ENCODE peak calls at places on chromosome 3, in four cellular contexts. Q, H, J and Y are unnamed samples.
A peak's percentile ranks its signal among the peaks of the same experiment; 100 is the strongest.

GRCh38 chr3:46386206-46386605 is 15.5 kb downstream of the CCR5 start:
- DNase-seq in H (no peak), J (no peak), Q (peak; percentile 52), Y (peak; percentile 55)

GRCh38 chr3:85342915-85343314 is 384.1 kb downstream of the CADM2 start:
- DNase-seq in Q (no peak), J (peak; percentile 11), H (no peak), Y (no peak)

GRCh38 chr3:100440895-100441294 is 39.6 kb downstream of the LNP1 start:
- DNase-seq in Q (no peak), H (no peak), J (no peak), Y (no peak)

GRCh38 chr3:32945136-32945535 is 6.3 kb upstream of the CCR4 start:
- DNase-seq in Q (peak; percentile 41), J (no peak), H (peak; percentile 5), Y (peak; percentile 6)

GRCh38 chr3:159964166-159964973 is 24.3 kb upstream of the IL12A start:
- DNase-seq in J (no peak), Q (peak; percentile 94), H (no peak), Y (peak; percentile 83)

GRCh38 chr3:32026583-32026982 is 45.0 kb downstream of the ZNF860 start:
- DNase-seq in Q (no peak), J (no peak), H (no peak), Y (no peak)

GRCh38 chr3:43559961-43560360 is 61.9 kb downstream of the ANO10 start:
- DNase-seq in H (no peak), Q (peak; percentile 9), J (no peak), Y (no peak)

GRCh38 chr3:179837374-179837773 is 184.5 kb downstream of the USP13 start:
- DNase-seq in Q (peak; percentile 24), J (no peak), H (no peak), Y (peak; percentile 17)

GRCh38 chr3:19934098-19934566 is at the start of gene EFHB:
- DNase-seq in Q (peak; percentile 10), H (peak; percentile 92), J (peak; percentile 50), Y (peak; percentile 70)

DNA sequence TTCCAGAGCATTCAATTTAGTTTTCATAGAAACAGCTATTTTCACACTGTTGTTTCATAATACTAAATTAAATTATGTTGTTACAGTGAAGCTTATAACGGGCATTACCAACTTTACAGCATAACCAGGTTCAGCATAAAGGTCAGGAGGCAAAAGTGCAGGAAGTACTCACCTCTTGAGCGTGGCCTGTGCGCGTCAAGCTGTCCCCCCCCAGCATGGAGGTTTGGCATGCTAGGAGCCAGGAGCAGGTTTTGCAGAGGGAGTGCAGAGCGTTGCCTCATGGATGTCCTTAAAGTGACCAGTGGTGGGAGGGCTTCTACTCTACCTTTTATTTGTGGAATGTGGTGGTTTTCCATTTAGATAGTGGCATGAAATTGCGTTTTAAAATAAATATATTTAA is 104.4 kb downstream of the EEFSEC start:
- DNase-seq in J (no peak), Q (no peak), H (no peak), Y (no peak)
- H2BK15ac ChIP-seq in J (no peak overlapping the region), Q (no peak overlapping the region), H (no peak overlapping the region), Y (no peak overlapping the region)

DNA sequence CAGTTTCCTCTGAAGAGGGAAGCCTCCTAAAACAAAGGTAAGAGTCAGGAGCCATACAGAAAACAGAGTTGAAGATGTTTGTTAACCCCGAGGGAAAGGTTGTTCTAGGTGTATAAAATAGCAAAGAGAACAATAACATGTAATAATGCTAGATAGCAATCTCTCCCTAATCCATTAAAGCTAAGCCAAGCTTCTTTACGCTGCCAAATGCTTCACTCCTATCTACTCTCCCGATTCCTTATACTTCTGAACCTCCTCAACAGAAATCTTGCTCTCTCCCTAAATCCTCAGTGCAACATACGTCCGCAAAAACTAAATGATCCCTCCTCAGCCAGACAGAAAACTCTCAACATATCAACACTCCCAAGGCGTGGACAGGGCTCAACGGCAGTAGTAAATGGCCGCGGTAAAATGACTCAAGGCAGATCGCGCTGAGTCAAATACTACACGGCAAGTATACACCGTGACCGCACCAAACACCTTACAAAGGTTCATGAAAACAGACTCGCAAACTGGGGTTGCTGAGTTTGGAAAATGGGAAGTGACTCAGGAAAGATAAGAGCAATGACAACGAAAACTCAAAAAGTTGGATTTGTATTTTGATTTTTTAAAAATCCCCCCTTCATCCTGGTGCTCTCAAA is 685 bp downstream of the CLDND1 start:
- DNase-seq in J (peak; percentile 26), Q (peak; percentile 68), H (no peak), Y (peak; percentile 80)
- H3K23ac ChIP-seq in J (no peak overlapping the region), Q (peak overlapping the region; percentile 84), H (peak overlapping the region; percentile 76), Y (no peak overlapping the region)

DNA sequence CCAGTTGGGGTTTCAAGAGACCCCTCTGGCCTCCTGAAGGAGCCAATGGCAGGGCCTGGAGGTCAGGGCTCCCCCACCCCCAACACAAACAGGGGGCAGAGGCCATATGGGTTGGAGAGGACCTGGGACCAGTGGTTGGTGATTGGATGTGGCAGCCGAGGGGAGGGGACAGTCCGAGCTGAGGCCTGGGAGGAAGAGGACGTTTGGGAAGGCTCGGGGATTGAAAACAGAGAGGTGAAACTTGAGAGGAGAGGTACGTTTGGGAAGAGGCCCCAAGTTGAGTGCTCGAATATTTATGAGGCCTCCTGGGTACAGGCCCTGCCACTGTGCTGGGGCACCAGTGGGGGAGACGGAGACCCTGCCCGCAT is 53.7 kb downstream of the DNAJB8 start:
- DNase-seq in H (peak; percentile 63), Q (no peak), J (no peak), Y (no peak)
- H2BK15ac ChIP-seq in H (no peak overlapping the region), Q (no peak overlapping the region), J (peak overlapping the region; percentile 81), Y (peak overlapping the region; percentile 7)

DNA sequence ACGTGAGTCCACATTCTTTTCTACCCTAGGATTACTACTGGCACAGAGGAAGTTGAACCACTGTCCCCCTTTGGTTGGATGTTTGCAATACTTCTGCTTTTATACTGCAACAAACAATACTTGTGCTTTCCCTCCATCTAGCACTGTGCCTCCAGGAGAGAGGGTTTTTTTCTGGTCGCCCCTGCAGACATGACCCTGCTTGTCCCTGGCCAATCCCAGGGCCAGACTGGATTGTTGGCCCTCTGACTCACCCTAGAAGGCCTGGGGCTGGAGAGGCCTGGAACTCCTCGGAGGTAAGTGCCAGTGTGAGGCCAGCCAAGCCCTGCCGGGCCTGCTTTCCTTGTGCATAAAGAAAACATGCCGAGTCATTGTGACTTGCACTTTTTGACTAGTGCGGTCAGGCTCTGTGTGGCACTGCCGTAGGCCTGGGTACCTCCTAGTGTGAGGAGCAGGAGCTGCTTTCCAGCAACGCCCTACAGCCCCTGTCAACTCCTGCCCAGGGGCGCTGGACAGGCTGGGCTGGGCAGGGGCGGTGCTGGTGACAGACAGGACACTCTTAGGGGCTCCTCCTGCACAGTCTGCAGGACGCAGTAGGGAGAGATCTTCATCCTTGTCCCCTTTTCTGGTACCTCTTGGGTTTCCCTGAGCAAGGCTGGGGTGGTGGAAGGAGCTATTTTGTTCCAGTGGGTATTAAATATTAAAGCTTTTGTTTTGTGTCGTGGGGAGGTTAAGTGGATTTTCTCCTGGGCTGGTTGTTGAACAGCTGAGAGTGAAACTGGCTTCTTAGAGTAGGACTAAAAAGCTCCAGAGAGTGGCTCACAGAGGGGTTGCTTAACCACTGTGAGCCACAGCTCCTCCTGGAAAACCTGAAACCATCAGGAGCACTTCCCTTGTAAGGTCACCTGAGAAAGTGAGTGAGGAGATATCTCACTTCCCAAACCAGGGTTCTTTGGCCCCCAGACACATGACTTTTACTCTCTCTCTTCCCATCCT is 14.4 kb upstream of the TKT start:
- DNase-seq in Q (peak; percentile 98), H (peak; percentile 95), J (peak; percentile 66), Y (peak; percentile 99)
- H3K23ac ChIP-seq in Q (peak overlapping the region; percentile 100), H (no peak overlapping the region), J (no peak overlapping the region), Y (no peak overlapping the region)

GRCh38 chr3:52388348-52388821 is 56.5 kb downstream of the SEMA3G start:
- DNase-seq in Q (no peak), H (peak; percentile 82), J (no peak), Y (no peak)

GRCh38 chr3:52388933-52389332 is 56.0 kb downstream of the SEMA3G start:
- DNase-seq in Q (no peak), H (no peak), J (no peak), Y (peak; percentile 13)

GRCh38 chr3:52393131-52393807 is 51.6 kb downstream of the SEMA3G start:
- DNase-seq in H (no peak), Q (no peak), J (no peak), Y (no peak)

GRCh38 chr3:52392216-52392930 is 52.5 kb downstream of the SEMA3G start:
- DNase-seq in H (no peak), J (no peak), Q (no peak), Y (no peak)

DNA sequence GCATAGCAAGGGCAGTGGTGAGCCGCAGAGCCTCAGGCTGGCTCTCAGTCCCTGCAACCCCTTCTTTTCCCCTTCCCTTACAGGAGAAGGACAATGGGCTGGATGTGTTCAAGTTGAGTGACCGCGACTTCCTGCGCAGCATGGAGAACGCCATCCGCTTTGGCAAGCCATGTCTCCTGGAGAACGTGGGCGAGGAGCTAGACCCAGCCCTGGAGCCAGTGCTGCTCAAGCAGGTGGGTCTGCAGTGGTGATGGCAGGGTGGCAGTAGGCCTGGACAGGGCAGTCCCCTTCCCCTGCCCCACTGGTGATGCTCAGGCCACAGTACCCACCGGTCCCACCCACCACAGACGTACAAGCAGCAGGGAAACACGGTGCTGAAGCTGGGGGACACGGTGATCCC is 53.8 kb downstream of the SEMA3G start:
- DNase-seq in H (no peak), Q (no peak), J (no peak), Y (no peak)
- H2BK15ac ChIP-seq in H (no peak overlapping the region), Q (no peak overlapping the region), J (no peak overlapping the region), Y (no peak overlapping the region)

GRCh38 chr3:184336484-184337230 is 743 bp upstream of the FAM131A start:
- DNase-seq in Q (peak; percentile 65), J (no peak), H (no peak), Y (peak; percentile 68)

GRCh38 chr3:184334470-184335158 is 2.8 kb upstream of the FAM131A start:
- DNase-seq in J (no peak), Q (peak; percentile 86), H (no peak), Y (peak; percentile 83)

GRCh38 chr3:184337315-184337714 is at the start of gene FAM131A:
- DNase-seq in Q (peak; percentile 28), H (no peak), J (no peak), Y (no peak)

GRCh38 chr3:184335291-184335660 is 2.1 kb upstream of the FAM131A start:
- DNase-seq in Q (no peak), H (peak; percentile 55), J (no peak), Y (no peak)

DNA sequence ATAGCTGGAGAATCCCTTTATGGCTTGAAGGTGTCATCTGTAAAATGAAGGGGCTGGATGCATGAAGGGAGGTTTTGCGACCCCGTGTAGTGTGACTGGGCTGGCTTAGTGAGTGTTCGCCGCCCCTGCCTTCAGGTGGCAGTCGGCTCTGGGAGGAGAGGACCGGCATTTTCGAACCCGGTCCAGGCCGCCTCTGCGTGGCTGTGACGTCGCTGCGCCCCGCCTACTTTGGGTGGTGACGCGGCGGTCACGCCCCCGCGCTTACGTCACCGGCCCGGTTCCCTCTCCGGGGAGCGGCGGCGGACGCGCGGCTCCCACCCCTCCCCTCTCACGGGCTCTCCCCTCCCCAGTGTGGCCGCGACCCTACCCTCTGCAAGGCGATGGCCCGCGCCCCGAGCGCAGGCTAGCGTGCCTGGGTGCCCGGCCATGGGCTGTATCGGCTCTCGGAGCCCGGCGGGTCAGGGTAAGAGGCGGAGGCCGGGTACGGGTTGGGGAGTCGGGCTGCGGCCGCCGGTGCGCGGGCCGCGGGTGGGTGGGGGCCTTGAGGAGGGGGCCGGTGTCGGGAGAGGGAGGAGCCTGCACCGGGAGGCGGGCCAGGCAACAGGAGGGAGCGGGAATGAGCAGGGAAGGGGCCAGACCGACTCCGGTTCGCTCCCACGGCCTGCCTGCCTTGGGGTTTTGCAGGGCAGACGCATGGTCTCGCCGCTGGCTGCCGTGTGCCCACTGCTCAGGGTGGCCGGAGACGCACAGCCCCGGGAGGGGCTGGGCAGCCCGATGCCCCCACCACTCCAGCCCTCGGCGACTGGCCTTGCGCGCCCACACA is 1.5 kb upstream of the FAM131A start:
- DNase-seq in Q (peak; percentile 78), H (peak; percentile 92), J (peak; percentile 86), Y (peak; percentile 81)
- H3K23ac ChIP-seq in Q (peak overlapping the region; percentile 39), H (no peak overlapping the region), J (peak overlapping the region; percentile 40), Y (no peak overlapping the region)

DNA sequence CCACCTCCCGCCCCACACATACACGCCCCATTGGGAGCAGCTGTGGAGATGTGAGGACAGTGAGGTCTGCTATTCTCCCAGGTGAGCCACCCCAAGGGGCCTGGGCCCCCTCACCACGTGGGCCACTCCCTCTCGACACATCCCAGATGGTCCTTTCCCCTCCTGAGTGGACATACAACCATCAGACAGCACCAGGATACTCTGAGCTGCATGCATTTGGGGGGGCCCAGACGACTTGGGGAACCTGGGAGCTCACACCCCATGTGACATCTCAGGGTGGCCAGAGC is 17.5 kb downstream of the FBLN2 start:
- DNase-seq in Q (no peak), J (no peak), H (no peak), Y (no peak)
- H2BK15ac ChIP-seq in Q (no peak overlapping the region), J (peak overlapping the region; percentile 61), H (no peak overlapping the region), Y (no peak overlapping the region)